ENCODE peak calls at places on chromosome 6, in nine cellular contexts. D is T-cell; F is Calu3; I is foreskin keratinocyte; Y is right cardiac atrium; C is iPS-NIHi11; X is activated CD8-positive, alpha-beta memory T cell treated with anti-CD3 and anti-CD28 coated beads, Interleukin-2, amount 50 U/mL, for 4 hours; W is NCI-H1105 treated with DMSO at 0.1 percent for 48 hours; B is NCI-H524. L is an unnamed sample.

GRCh38 chr6:54864272-54864671 is 17.7 kb downstream of the FAM83B start:
- DNase-seq in D (no peak), W (peak), B (no peak), Y (no peak), F (no peak), I (no peak), C (no peak), X (no peak), L (no peak)

GRCh38 chr6:136983692-136984091 is 61.1 kb downstream of the IL20RA start:
- DNase-seq in I (no peak), X (no peak), Y (no peak), F (no peak), C (no peak), B (no peak), D (no peak), W (no peak), L (no peak)

GRCh38 chr6:75155586-75155985 is 50.3 kb downstream of the COL12A1 start:
- DNase-seq in C (no peak), B (no peak), I (no peak), W (no peak), F (no peak), Y (no peak), D (no peak), X (no peak), L (no peak)

GRCh38 chr6:34717466-34717865 is 20.9 kb upstream of the ILRUN start:
- DNase-seq in C (no peak), W (no peak), X (no peak), Y (no peak), B (no peak), D (no peak), I (peak), F (no peak), L (no peak)

GRCh38 chr6:136123464-136123863 is 126.6 kb downstream of the MTFR2 start:
- DNase-seq in X (no peak), D (no peak), B (no peak), W (no peak), C (no peak), F (peak), Y (no peak), I (peak), L (no peak)

GRCh38 chr6:22466665-22467064 is 102.7 kb upstream of the HDGFL1 start:
- DNase-seq in B (peak), D (no peak), Y (no peak), I (no peak), F (peak), C (peak), X (no peak), W (peak), L (peak)

GRCh38 chr6:142523485-142523884 is 221.7 kb downstream of the ADGRG6 start:
- DNase-seq in D (no peak), X (no peak), F (no peak), I (no peak), C (no peak), Y (no peak), B (no peak), W (peak), L (no peak)

GRCh38 chr6:133894795-133895401 is 6.0 kb downstream of the TCF21 start:
- DNase-seq in B (peak), F (no peak), C (no peak), W (no peak), Y (no peak), I (no peak), X (no peak), D (no peak), L (no peak)

GRCh38 chr6:135212020-135212806 is 31.1 kb downstream of the MYB start:
- DNase-seq in B (no peak), F (no peak), X (no peak), I (peak), C (no peak), D (no peak), W (no peak), Y (no peak), L (no peak)

GRCh38 chr6:161104966-161105365 is 113.4 kb downstream of the MAP3K4 start:
- DNase-seq in W (no peak), C (no peak), X (no peak), I (peak), Y (no peak), D (no peak), F (no peak), B (no peak), L (no peak)

GRCh38 chr6:112626468-112627082 is 279.4 kb downstream of the RFPL4B start:
- DNase-seq in X (no peak), B (no peak), I (peak), C (no peak), F (no peak), W (no peak), D (no peak), Y (no peak), L (no peak)

L was measured in mesendoderm.